ENCODE peak calls at places on chromosome 3, in eight cellular contexts. E is psoas muscle, I is left ventricle myocardium inferior, U is body of pancreas, C is neural progenitor cell, N is A549, B is ascending aorta, O is tibial artery. S is an unnamed sample.

GRCh38 chr3:187762792-187763191 is 17.5 kb upstream of the BCL6 start:
- DNase-seq in E (no peak), I (no peak), B (no peak), U (no peak), O (no peak), C (no peak), N (no peak), S (no peak)

GRCh38 chr3:113051222-113051804 is 60.5 kb downstream of the GTPBP8 start:
- DNase-seq in U (peak), E (peak), O (peak), C (peak), I (peak), B (peak), N (peak), S (peak)

GRCh38 chr3:87298111-87298718 is 21.8 kb upstream of the POU1F1 start:
- DNase-seq in U (no peak), O (no peak), E (no peak), N (peak), I (no peak), B (no peak), C (peak), S (no peak)

GRCh38 chr3:181493423-181493822 is 218.3 kb upstream of the SOX2 start:
- DNase-seq in E (no peak), I (no peak), B (no peak), N (no peak), O (no peak), C (no peak), U (no peak), S (no peak)

GRCh38 chr3:71153753-71154152 is 429.8 kb downstream of the FOXP1 start:
- DNase-seq in B (no peak), C (no peak), O (no peak), I (no peak), E (no peak), N (no peak), U (no peak), S (no peak)

GRCh38 chr3:142081178-142081577 is 68.2 kb downstream of the TFDP2 start:
- DNase-seq in C (no peak), E (no peak), U (no peak), B (no peak), I (no peak), N (no peak), O (no peak), S (no peak)

GRCh38 chr3:62007036-62007435 is 366.3 kb downstream of the FEZF2 start:
- DNase-seq in U (no peak), N (no peak), O (no peak), B (no peak), E (no peak), I (no peak), C (no peak), S (no peak)

GRCh38 chr3:183782576-183782975 is 42.8 kb downstream of the MAP6D1 start:
- DNase-seq in B (no peak), C (no peak), I (no peak), N (no peak), E (no peak), O (no peak), U (no peak), S (no peak)

GRCh38 chr3:99981138-99981537 is 133.2 kb downstream of the FILIP1L start:
- DNase-seq in C (peak), O (no peak), N (no peak), B (no peak), U (no peak), I (no peak), E (no peak), S (no peak)

GRCh38 chr3:42498791-42499477 is 3.5 kb upstream of the VIPR1 start:
- DNase-seq in O (peak), C (no peak), E (no peak), N (no peak), U (peak), B (peak), I (no peak), S (peak)

GRCh38 chr3:171168086-171168485 is 141.6 kb upstream of the SLC2A2 start:
- DNase-seq in I (no peak), O (no peak), E (no peak), C (peak), N (peak), B (no peak), U (peak), S (no peak)

DNA sequence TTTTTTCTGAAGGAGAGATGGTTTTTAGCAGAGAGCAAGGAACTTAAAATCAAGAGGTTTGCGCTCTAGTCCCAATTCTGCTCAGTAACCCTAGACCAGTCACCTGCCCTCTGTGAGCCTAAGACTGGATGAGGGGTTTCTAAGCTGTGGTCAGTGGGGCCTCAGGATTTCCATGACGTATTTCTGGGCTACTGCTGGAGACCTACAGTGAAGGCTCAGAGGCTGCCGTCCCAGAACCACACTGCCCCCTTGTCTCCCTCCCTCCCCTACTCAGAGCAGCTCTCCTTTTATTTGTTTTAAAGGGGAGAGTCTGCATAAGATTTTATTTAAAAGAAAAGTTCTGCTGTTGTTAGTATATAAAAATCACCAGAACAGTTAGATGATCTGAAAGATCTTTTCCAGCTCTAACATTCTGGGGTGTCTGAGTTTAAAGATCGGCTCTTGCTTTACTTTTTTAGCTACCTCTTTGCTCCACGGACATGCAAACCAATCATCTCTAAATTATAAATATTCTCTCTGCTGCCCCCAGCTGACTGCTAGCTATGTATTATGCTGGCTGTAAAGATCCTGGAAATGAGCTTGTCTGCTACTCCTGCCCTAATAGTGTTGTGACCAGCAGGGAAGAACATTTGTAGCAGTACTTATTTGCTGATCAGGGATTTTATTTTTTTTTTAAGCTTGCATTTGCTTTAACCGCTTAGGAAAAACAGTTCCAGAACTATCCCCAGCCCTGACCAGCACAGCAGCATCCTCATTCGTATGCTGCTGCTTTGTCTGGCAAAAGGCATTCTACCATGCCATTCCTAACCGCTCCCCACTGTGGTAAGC is 28.6 kb upstream of the NDUFB4 start:
- DNase-seq in E (no peak), C (peak), U (no peak), B (no peak), O (no peak), N (no peak), I (no peak), S (no peak)
- TF ChIP-seq CTCF in E (peak), C (peak), U (peak), B (no peak), O (peak), N (peak), I (peak), S (peak)

GRCh38 chr3:114411811-114412803 is 118.3 kb downstream of the TIGIT start:
- DNase-seq in N (peak), I (no peak), B (no peak), O (no peak), U (no peak), C (no peak), E (peak), S (no peak)
- H3K27ac ChIP-seq in N (no peak), I (peak), B (no peak), O (no peak), U (peak), C (no peak), E (peak), S (no peak)

GRCh38 chr3:96264701-96265100 is 549.7 kb upstream of the EPHA6 start:
- DNase-seq in U (no peak), C (no peak), B (no peak), O (no peak), E (no peak), I (no peak), N (no peak), S (no peak)

GRCh38 chr3:96267577-96267976 is 546.8 kb upstream of the EPHA6 start:
- DNase-seq in O (no peak), C (no peak), B (no peak), N (no peak), U (no peak), I (no peak), E (no peak), S (no peak)

DNA sequence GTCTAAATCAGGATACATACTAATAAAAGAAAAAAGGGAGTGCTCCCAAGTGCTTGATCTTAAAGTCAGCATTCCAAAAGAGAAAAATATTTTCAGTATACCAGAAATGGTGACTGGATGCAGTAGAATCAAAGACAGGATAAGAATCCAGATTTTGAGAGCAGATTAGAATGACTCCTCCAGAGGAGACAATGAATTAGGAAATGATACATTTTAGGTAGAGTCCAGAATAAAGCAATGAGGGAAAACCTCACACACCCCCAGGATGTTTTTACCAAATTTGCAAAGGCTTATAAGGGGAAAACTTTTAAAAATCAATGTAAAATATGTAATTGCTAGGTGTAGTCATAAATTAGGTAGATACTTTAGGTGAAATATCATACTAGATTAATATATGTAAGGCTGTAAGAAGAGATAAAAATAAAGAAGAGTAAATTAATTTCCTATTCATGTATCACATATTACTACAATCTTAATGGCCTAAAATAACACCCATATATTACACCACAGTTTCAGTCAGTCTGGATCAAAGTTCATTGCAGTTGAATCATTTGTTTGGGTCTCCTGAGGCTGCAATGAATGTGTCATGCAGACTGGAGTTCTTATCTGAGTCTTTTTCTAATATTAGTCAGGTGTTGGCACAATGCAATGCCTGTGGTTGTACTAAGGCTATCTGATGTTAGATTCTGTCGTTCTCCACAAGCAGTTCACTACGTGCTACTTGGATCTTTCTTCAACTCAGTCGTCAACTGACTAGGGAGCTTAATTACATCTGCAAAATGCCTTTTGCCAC is 547.8 kb upstream of the EPHA6 start:
- DNase-seq in B (no peak), I (no peak), O (no peak), C (no peak), U (peak), E (no peak), N (no peak), S (no peak)
- H3K4me3 ChIP-seq in B (no peak), I (no peak), O (no peak), C (no peak), U (no peak), E (no peak), N (no peak), S (no peak)

GRCh38 chr3:126358816-126359181 is 1.6 kb upstream of the KLF15 start:
- DNase-seq in I (no peak), B (peak), U (no peak), E (no peak), N (no peak), C (no peak), O (peak), S (no peak)
- TF ChIP-seq CTCF in I (no peak), B (no peak), U (no peak), E (no peak), N (no peak), C (no peak), O (no peak), S (no peak)

DNA sequence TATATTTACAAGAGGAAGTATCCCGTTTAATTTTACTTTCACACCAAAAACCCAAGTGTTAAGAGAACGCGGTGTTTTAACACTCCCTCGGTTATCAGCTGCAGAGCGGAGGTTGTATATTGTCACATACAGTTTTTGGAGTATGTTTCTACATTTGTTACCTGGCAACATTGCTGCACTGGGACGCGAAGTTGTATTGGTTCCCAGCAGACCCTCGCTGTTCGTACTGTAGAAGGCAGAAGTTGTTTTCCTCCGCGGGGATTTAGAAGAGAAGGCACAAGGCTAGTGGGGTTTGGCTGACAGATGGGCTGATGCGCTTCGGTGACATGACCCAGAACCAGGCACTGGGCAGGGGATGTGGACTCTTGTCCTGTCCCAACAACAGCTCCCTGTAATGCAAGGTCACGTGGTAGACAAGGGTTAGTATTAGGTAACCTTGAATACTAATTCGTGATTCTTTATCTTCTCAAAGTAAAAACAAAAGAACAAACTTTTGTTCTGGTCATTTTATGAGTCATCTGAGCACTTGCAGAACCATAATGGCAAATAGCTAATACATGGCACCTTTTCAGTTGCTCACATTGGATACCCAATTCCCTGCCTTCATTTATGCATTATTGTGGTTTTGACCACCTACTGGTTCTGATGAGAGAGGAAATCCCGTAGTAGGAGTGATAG is 230.4 kb upstream of the BHLHE40 start:
- DNase-seq in I (no peak), E (no peak), O (no peak), N (no peak), U (no peak), C (no peak), B (no peak), S (no peak)
- H3K27ac ChIP-seq in I (no peak), E (peak), O (no peak), N (no peak), U (peak), C (no peak), B (no peak), S (peak)

GRCh38 chr3:40851836-40852235 is 327.1 kb downstream of the ZNF621 start:
- DNase-seq in N (no peak), I (no peak), C (no peak), E (no peak), U (no peak), B (no peak), O (no peak), S (no peak)
- H3K4me3 ChIP-seq in N (no peak), I (no peak), C (no peak), E (no peak), U (no peak), B (no peak), O (no peak), S (no peak)

GRCh38 chr3:136251511-136251910 is 1.4 kb downstream of the PCCB start:
- DNase-seq in B (no peak), N (no peak), E (no peak), U (peak), C (no peak), O (no peak), I (no peak), S (no peak)

GRCh38 chr3:136249091-136249490 is 1.0 kb upstream of the PCCB start:
- DNase-seq in C (no peak), U (no peak), B (no peak), E (no peak), N (no peak), I (no peak), O (no peak), S (no peak)

GRCh38 chr3:136250226-136250861 is at the start of gene PCCB:
- DNase-seq in B (peak), N (peak), E (peak), C (peak), O (peak), U (peak), I (peak), S (peak)

GRCh38 chr3:136249593-136250225 is 431 bp upstream of the PCCB start:
- DNase-seq in N (no peak), C (no peak), B (no peak), I (no peak), E (no peak), U (no peak), O (no peak), S (no peak)

GRCh38 chr3:136250862-136251460 is 821 bp downstream of the PCCB start:
- DNase-seq in I (peak), B (peak), E (peak), C (peak), U (peak), N (no peak), O (peak), S (peak)
- TF ChIP-seq CTCF in I (peak), B (no peak), E (peak), C (no peak), U (no peak), N (no peak), O (peak), S (no peak)

S was measured in coronary artery.